ENCODE peak calls at places on chromosomes 13 and 19, in six cellular contexts. One of them, this sample, is unnamed.

GRCh38 chr13:24161980-24162517 is 1.5 kb downstream of the SPATA13 start:
- DNase-seq in psoas muscle: no peak
- DNase-seq in aorta: no peak
- DNase-seq in left ventricle myocardium inferior: no peak
- DNase-seq in skeletal muscle cell: no peak
- DNase-seq in AG10803: no peak
- DNase-seq in this sample: no peak

GRCh38 chr13:30114586-30115256 is 192.6 kb downstream of the KATNAL1 start:
- DNase-seq in skeletal muscle cell: no peak
- DNase-seq in psoas muscle: peak; percentile 94
- DNase-seq in aorta: peak; percentile 97
- DNase-seq in left ventricle myocardium inferior: peak; percentile 89
- DNase-seq in AG10803: peak; percentile 75
- DNase-seq in this sample: peak; percentile 67

GRCh38 chr13:71712988-71713653 is 153.9 kb downstream of the DACH1 start:
- DNase-seq in left ventricle myocardium inferior: no peak
- DNase-seq in aorta: no peak
- DNase-seq in AG10803: no peak
- DNase-seq in skeletal muscle cell: no peak
- DNase-seq in psoas muscle: peak; percentile 25
- DNase-seq in this sample: no peak

GRCh38 chr13:75861786-75862185 is 225.7 kb downstream of the LMO7 start:
- DNase-seq in aorta: no peak
- DNase-seq in psoas muscle: no peak
- DNase-seq in AG10803: no peak
- DNase-seq in skeletal muscle cell: no peak
- DNase-seq in left ventricle myocardium inferior: no peak
- DNase-seq in this sample: no peak

GRCh38 chr13:99864627-99864990 is 107.0 kb downstream of the ZIC5 start:
- DNase-seq in skeletal muscle cell: no peak
- DNase-seq in left ventricle myocardium inferior: no peak
- DNase-seq in AG10803: no peak
- DNase-seq in aorta: no peak
- DNase-seq in psoas muscle: no peak
- DNase-seq in this sample: no peak

GRCh38 chr19:7101498-7102253 is 32.2 kb downstream of the ZNF557 start:
- DNase-seq in AG10803: no peak
- DNase-seq in skeletal muscle cell: no peak
- DNase-seq in aorta: no peak
- DNase-seq in left ventricle myocardium inferior: no peak
- DNase-seq in psoas muscle: no peak
- DNase-seq in this sample: no peak

GRCh38 chr19:29508181-29508580 is 17.6 kb upstream of the VSTM2B start:
- DNase-seq in AG10803: no peak
- DNase-seq in left ventricle myocardium inferior: no peak
- DNase-seq in aorta: no peak
- DNase-seq in skeletal muscle cell: no peak
- DNase-seq in psoas muscle: no peak
- DNase-seq in this sample: no peak

GRCh38 chr19:35439921-35440320 is 8.1 kb upstream of the FFAR2 start:
- DNase-seq in aorta: no peak
- DNase-seq in psoas muscle: no peak
- DNase-seq in skeletal muscle cell: no peak
- DNase-seq in left ventricle myocardium inferior: no peak
- DNase-seq in AG10803: no peak
- DNase-seq in this sample: no peak

GRCh38 chr13:48938308-48938943 is 37.3 kb upstream of the FNDC3A start:
- DNase-seq in left ventricle myocardium inferior: no peak
- DNase-seq in AG10803: no peak
- DNase-seq in aorta: no peak
- DNase-seq in psoas muscle: no peak
- DNase-seq in skeletal muscle cell: no peak
- DNase-seq in this sample: no peak

GRCh38 chr19:56109216-56109615 is 11.9 kb downstream of the ZNF787 start:
- DNase-seq in skeletal muscle cell: peak; percentile 21
- DNase-seq in aorta: no peak
- DNase-seq in AG10803: peak; percentile 31
- DNase-seq in psoas muscle: no peak
- DNase-seq in left ventricle myocardium inferior: no peak
- DNase-seq in this sample: no peak

GRCh38 chr13:109385161-109385560 is 401.2 kb downstream of the IRS2 start:
- DNase-seq in AG10803: peak; percentile 58
- DNase-seq in aorta: no peak
- DNase-seq in psoas muscle: no peak
- DNase-seq in left ventricle myocardium inferior: no peak
- DNase-seq in skeletal muscle cell: peak; percentile 69
- DNase-seq in this sample: no peak

GRCh38 chr13:35554972-35555623 is 78.6 kb upstream of the MAB21L1 start:
- DNase-seq in skeletal muscle cell: no peak
- DNase-seq in psoas muscle: no peak
- DNase-seq in left ventricle myocardium inferior: no peak
- DNase-seq in AG10803: no peak
- DNase-seq in aorta: no peak
- DNase-seq in this sample: no peak

GRCh38 chr19:44891016-44891882 is at the start of gene TOMM40:
- DNase-seq in AG10803: no peak
- DNase-seq in left ventricle myocardium inferior: peak; percentile 100
- DNase-seq in skeletal muscle cell: no peak
- DNase-seq in aorta: no peak
- DNase-seq in psoas muscle: peak; percentile 100
- DNase-seq in this sample: peak; percentile 99

GRCh38 chr13:39269411-39269810 is 231.2 kb downstream of the NHLRC3 start:
- DNase-seq in skeletal muscle cell: no peak
- DNase-seq in left ventricle myocardium inferior: no peak
- DNase-seq in aorta: no peak
- DNase-seq in psoas muscle: no peak
- DNase-seq in AG10803: no peak
- DNase-seq in this sample: no peak

GRCh38 chr19:56597696-56598095 is 2.6 kb downstream of the ZNF71 start:
- DNase-seq in psoas muscle: no peak
- DNase-seq in aorta: no peak
- DNase-seq in left ventricle myocardium inferior: no peak
- DNase-seq in AG10803: no peak
- DNase-seq in skeletal muscle cell: peak; percentile 19
- DNase-seq in this sample: no peak

GRCh38 chr19:11737964-11738745 is 591 bp downstream of the ZNF823 start:
- DNase-seq in aorta: peak; percentile 83
- DNase-seq in left ventricle myocardium inferior: peak; percentile 31
- DNase-seq in AG10803: peak; percentile 14
- DNase-seq in psoas muscle: peak; percentile 72
- DNase-seq in skeletal muscle cell: no peak
- DNase-seq in this sample: no peak

GRCh38 chr13:50611117-50611781 is 232.2 kb downstream of the DLEU7 start:
- DNase-seq in AG10803: no peak
- DNase-seq in left ventricle myocardium inferior: no peak
- DNase-seq in aorta: no peak
- DNase-seq in psoas muscle: no peak
- DNase-seq in skeletal muscle cell: no peak
- DNase-seq in this sample: no peak

GRCh38 chr19:23415561-23416191 is 20.4 kb upstream of the ZNF91 start:
- DNase-seq in psoas muscle: peak; percentile 52
- DNase-seq in aorta: no peak
- DNase-seq in skeletal muscle cell: no peak
- DNase-seq in AG10803: no peak
- DNase-seq in left ventricle myocardium inferior: peak; percentile 46
- DNase-seq in this sample: no peak

GRCh38 chr13:42215578-42216421 is 56.2 kb upstream of the AKAP11 start:
- DNase-seq in left ventricle myocardium inferior: no peak
- DNase-seq in skeletal muscle cell: peak; percentile 8
- DNase-seq in psoas muscle: no peak
- DNase-seq in AG10803: peak; percentile 33
- DNase-seq in aorta: no peak
- DNase-seq in this sample: peak; percentile 22

GRCh38 chr13:62960723-62961122 is 1545.1 kb upstream of the PCDH20 start:
- DNase-seq in AG10803: no peak
- DNase-seq in left ventricle myocardium inferior: no peak
- DNase-seq in skeletal muscle cell: no peak
- DNase-seq in aorta: no peak
- DNase-seq in psoas muscle: no peak
- DNase-seq in this sample: no peak

GRCh38 chr13:53217221-53217620 is 188.6 kb downstream of the OLFM4 start:
- DNase-seq in AG10803: no peak
- DNase-seq in aorta: no peak
- DNase-seq in left ventricle myocardium inferior: no peak
- DNase-seq in skeletal muscle cell: no peak
- DNase-seq in psoas muscle: no peak
- DNase-seq in this sample: no peak

GRCh38 chr19:55088021-55088451 is 12.4 kb downstream of the EPS8L1 start:
- DNase-seq in skeletal muscle cell: no peak
- DNase-seq in aorta: no peak
- DNase-seq in left ventricle myocardium inferior: no peak
- DNase-seq in AG10803: no peak
- DNase-seq in psoas muscle: no peak
- DNase-seq in this sample: no peak

GRCh38 chr19:55086730-55087541 is 11.3 kb downstream of the EPS8L1 start:
- DNase-seq in aorta: peak; percentile 98
- DNase-seq in psoas muscle: peak; percentile 96
- DNase-seq in skeletal muscle cell: peak; percentile 76
- DNase-seq in AG10803: peak; percentile 87
- DNase-seq in left ventricle myocardium inferior: peak; percentile 96
- DNase-seq in this sample: peak; percentile 70

GRCh38 chr19:55085923-55086715 is 10.4 kb downstream of the EPS8L1 start:
- DNase-seq in left ventricle myocardium inferior: no peak
- DNase-seq in AG10803: no peak
- DNase-seq in psoas muscle: no peak
- DNase-seq in aorta: peak; percentile 74
- DNase-seq in skeletal muscle cell: no peak
- DNase-seq in this sample: no peak

GRCh38 chr19:55088543-55089265 is 13.0 kb downstream of the EPS8L1 start:
- DNase-seq in skeletal muscle cell: no peak
- DNase-seq in psoas muscle: peak; percentile 89
- DNase-seq in AG10803: peak; percentile 38
- DNase-seq in aorta: peak; percentile 95
- DNase-seq in left ventricle myocardium inferior: peak; percentile 76
- DNase-seq in this sample: no peak

GRCh38 chr19:55087542-55087935 is 11.9 kb downstream of the EPS8L1 start:
- DNase-seq in psoas muscle: no peak
- DNase-seq in left ventricle myocardium inferior: no peak
- DNase-seq in aorta: no peak
- DNase-seq in AG10803: peak; percentile 26
- DNase-seq in skeletal muscle cell: no peak
- DNase-seq in this sample: no peak
- H3K4me3 ChIP-seq in psoas muscle: peak overlapping the region; percentile 68
- H3K4me3 ChIP-seq in left ventricle myocardium inferior: peak overlapping the region; percentile 70
- H3K4me3 ChIP-seq in aorta: no peak overlapping the region
- H3K4me3 ChIP-seq in AG10803: peak overlapping the region; percentile 66
- H3K4me3 ChIP-seq in skeletal muscle cell: peak overlapping the region; percentile 58
- H3K4me3 ChIP-seq in this sample: peak overlapping the region; percentile 36

DNA sequence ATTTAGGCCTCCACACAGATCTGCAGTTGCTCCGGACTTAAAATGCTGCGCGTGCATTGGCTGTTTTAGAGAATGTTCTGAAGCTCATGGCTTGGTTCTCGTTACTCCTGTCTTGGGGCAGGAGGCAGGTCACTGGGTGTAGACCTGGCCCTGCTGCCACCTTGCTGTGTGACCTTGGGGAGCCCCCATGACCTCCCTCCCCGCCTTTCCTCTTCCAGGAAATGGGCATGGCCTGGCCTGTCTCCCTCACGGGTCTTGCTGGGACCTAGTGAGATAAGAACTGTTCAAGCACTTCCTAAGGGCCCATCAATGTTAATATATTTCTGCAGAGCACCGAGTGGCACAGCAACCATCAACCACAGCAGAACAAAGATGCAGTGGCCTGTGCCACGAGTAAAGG is 49.4 kb downstream of the KLF2 start:
- DNase-seq in skeletal muscle cell: no peak
- DNase-seq in left ventricle myocardium inferior: no peak
- DNase-seq in psoas muscle: peak; percentile 16
- DNase-seq in AG10803: no peak
- DNase-seq in aorta: no peak
- DNase-seq in this sample: no peak
- H3K4me3 ChIP-seq in skeletal muscle cell: no peak overlapping the region
- H3K4me3 ChIP-seq in left ventricle myocardium inferior: no peak overlapping the region
- H3K4me3 ChIP-seq in psoas muscle: no peak overlapping the region
- H3K4me3 ChIP-seq in AG10803: no peak overlapping the region
- H3K4me3 ChIP-seq in aorta: no peak overlapping the region
- H3K4me3 ChIP-seq in this sample: no peak overlapping the region

DNA sequence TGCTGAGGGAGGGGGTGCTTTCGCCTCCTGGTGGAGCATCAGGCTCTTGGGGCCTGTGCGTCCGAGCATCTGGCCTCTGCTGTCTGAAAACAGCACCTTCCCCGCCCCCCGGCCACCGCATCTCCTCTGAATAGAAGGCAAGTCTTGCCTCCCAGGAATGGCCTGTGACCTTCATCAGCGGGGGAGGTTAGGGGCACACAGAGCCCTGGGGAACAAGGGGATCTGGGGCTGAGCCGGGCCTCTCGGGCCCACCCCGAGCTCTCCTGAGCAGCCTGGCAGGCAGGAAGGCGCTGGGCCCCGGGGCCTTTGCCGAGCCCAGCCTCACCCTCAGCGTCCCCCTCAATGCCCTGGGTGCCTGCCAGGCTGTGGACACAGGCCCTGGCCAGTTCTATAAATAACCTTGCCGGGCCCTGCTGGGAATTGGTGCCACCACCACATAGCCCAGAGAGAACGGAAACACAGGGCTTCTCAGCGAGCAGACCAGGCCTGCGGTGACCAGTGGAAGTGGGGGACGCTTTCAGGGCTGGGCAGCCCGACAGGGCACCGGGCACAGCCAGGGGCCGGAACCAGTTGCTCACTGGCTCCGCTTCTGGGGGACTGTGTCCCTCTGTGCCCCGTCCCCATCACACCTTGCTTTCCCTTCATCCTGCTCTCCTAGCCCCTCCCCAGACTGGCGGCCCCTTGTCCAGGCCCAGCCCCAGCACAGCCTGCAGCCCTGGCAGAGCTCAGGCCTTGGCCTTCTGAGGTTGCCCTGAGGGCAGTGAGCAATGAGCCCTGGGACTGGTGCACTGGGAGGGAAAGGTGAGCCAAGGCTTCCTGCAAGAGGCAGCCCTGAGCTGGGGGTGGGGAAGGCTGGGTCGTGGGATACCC is 9.5 kb downstream of the STK11 start:
- DNase-seq in psoas muscle: peak; percentile 89
- DNase-seq in aorta: peak; percentile 92
- DNase-seq in left ventricle myocardium inferior: peak; percentile 77
- DNase-seq in AG10803: no peak
- DNase-seq in skeletal muscle cell: no peak
- DNase-seq in this sample: no peak
- H3K4me3 ChIP-seq in psoas muscle: peak overlapping the region; percentile 60
- H3K4me3 ChIP-seq in aorta: no peak overlapping the region
- H3K4me3 ChIP-seq in left ventricle myocardium inferior: peak overlapping the region; percentile 48
- H3K4me3 ChIP-seq in AG10803: no peak overlapping the region
- H3K4me3 ChIP-seq in skeletal muscle cell: no peak overlapping the region
- H3K4me3 ChIP-seq in this sample: no peak overlapping the region

GRCh38 chr19:31355330-31356289 is 6.4 kb upstream of the TSHZ3 start:
- DNase-seq in left ventricle myocardium inferior: no peak
- DNase-seq in psoas muscle: no peak
- DNase-seq in skeletal muscle cell: no peak
- DNase-seq in AG10803: no peak
- DNase-seq in aorta: no peak
- DNase-seq in this sample: no peak
- H3K4me3 ChIP-seq in left ventricle myocardium inferior: no peak overlapping the region
- H3K4me3 ChIP-seq in psoas muscle: no peak overlapping the region
- H3K4me3 ChIP-seq in skeletal muscle cell: no peak overlapping the region
- H3K4me3 ChIP-seq in AG10803: no peak overlapping the region
- H3K4me3 ChIP-seq in aorta: no peak overlapping the region
- H3K4me3 ChIP-seq in this sample: no peak overlapping the region